ENCODE peak calls at places on chromosome 6, in eight cellular contexts. One of them, this sample, is unnamed.

GRCh38 chr6:38773338-38773737 is 58.2 kb downstream of the DNAH8 start:
- DNase-seq in small intestine: peak
- DNase-seq in HTR-8/SVneo: no peak
- DNase-seq in colonic mucosa: peak
- DNase-seq in activated naive CD4-positive, alpha-beta T cell treated with Interleukin-2 at 50 U/mL for 16 hours: peak
- DNase-seq in activated CD4-positive, alpha-beta T cell treated with anti-CD3 and anti-CD28 coated beads for 48 hours: peak
- DNase-seq in GM03348: no peak
- DNase-seq in H1: no peak
- DNase-seq in this sample: no peak

GRCh38 chr6:79895382-79896100 is 51.8 kb downstream of the ELOVL4 start:
- DNase-seq in small intestine: no peak
- DNase-seq in colonic mucosa: no peak
- DNase-seq in HTR-8/SVneo: no peak
- DNase-seq in activated CD4-positive, alpha-beta T cell treated with anti-CD3 and anti-CD28 coated beads for 48 hours: no peak
- DNase-seq in GM03348: no peak
- DNase-seq in H1: no peak
- DNase-seq in activated naive CD4-positive, alpha-beta T cell treated with Interleukin-2 at 50 U/mL for 16 hours: no peak
- DNase-seq in this sample: no peak

GRCh38 chr6:36839819-36840379 is 655 bp upstream of the CPNE5 start:
- DNase-seq in GM03348: peak
- DNase-seq in activated CD4-positive, alpha-beta T cell treated with anti-CD3 and anti-CD28 coated beads for 48 hours: peak
- DNase-seq in small intestine: peak
- DNase-seq in activated naive CD4-positive, alpha-beta T cell treated with Interleukin-2 at 50 U/mL for 16 hours: peak
- DNase-seq in HTR-8/SVneo: no peak
- DNase-seq in colonic mucosa: no peak
- DNase-seq in H1: no peak
- DNase-seq in this sample: no peak

GRCh38 chr6:79438015-79438414 is 99.2 kb downstream of the LCA5 start:
- DNase-seq in H1: no peak
- DNase-seq in colonic mucosa: no peak
- DNase-seq in activated CD4-positive, alpha-beta T cell treated with anti-CD3 and anti-CD28 coated beads for 48 hours: no peak
- DNase-seq in HTR-8/SVneo: no peak
- DNase-seq in activated naive CD4-positive, alpha-beta T cell treated with Interleukin-2 at 50 U/mL for 16 hours: no peak
- DNase-seq in small intestine: no peak
- DNase-seq in GM03348: no peak
- DNase-seq in this sample: no peak

GRCh38 chr6:33992191-33992590 is 153.7 kb downstream of the GRM4 start:
- DNase-seq in small intestine: no peak
- DNase-seq in HTR-8/SVneo: no peak
- DNase-seq in colonic mucosa: peak
- DNase-seq in activated naive CD4-positive, alpha-beta T cell treated with Interleukin-2 at 50 U/mL for 16 hours: no peak
- DNase-seq in GM03348: no peak
- DNase-seq in activated CD4-positive, alpha-beta T cell treated with anti-CD3 and anti-CD28 coated beads for 48 hours: no peak
- DNase-seq in H1: no peak
- DNase-seq in this sample: no peak

GRCh38 chr6:131470549-131470948 is 102.5 kb upstream of the ARG1 start:
- DNase-seq in activated CD4-positive, alpha-beta T cell treated with anti-CD3 and anti-CD28 coated beads for 48 hours: no peak
- DNase-seq in HTR-8/SVneo: no peak
- DNase-seq in small intestine: no peak
- DNase-seq in colonic mucosa: no peak
- DNase-seq in activated naive CD4-positive, alpha-beta T cell treated with Interleukin-2 at 50 U/mL for 16 hours: no peak
- DNase-seq in GM03348: no peak
- DNase-seq in H1: no peak
- DNase-seq in this sample: no peak

GRCh38 chr6:131135244-131136020 is at the start of gene AKAP7:
- DNase-seq in activated naive CD4-positive, alpha-beta T cell treated with Interleukin-2 at 50 U/mL for 16 hours: peak
- DNase-seq in activated CD4-positive, alpha-beta T cell treated with anti-CD3 and anti-CD28 coated beads for 48 hours: peak
- DNase-seq in small intestine: peak
- DNase-seq in colonic mucosa: peak
- DNase-seq in H1: peak
- DNase-seq in HTR-8/SVneo: peak
- DNase-seq in GM03348: peak
- DNase-seq in this sample: peak

GRCh38 chr6:156689656-156690055 is 87.5 kb upstream of the ARID1B start:
- DNase-seq in small intestine: no peak
- DNase-seq in activated naive CD4-positive, alpha-beta T cell treated with Interleukin-2 at 50 U/mL for 16 hours: no peak
- DNase-seq in GM03348: no peak
- DNase-seq in activated CD4-positive, alpha-beta T cell treated with anti-CD3 and anti-CD28 coated beads for 48 hours: no peak
- DNase-seq in HTR-8/SVneo: no peak
- DNase-seq in colonic mucosa: no peak
- DNase-seq in H1: no peak
- DNase-seq in this sample: no peak

GRCh38 chr6:157264701-157265100 is 58.6 kb downstream of the TMEM242 start:
- DNase-seq in H1: no peak
- DNase-seq in colonic mucosa: no peak
- DNase-seq in small intestine: no peak
- DNase-seq in activated CD4-positive, alpha-beta T cell treated with anti-CD3 and anti-CD28 coated beads for 48 hours: no peak
- DNase-seq in activated naive CD4-positive, alpha-beta T cell treated with Interleukin-2 at 50 U/mL for 16 hours: no peak
- DNase-seq in HTR-8/SVneo: no peak
- DNase-seq in GM03348: no peak
- DNase-seq in this sample: no peak

GRCh38 chr6:5274231-5274630 is 12.9 kb downstream of the FARS2 start:
- DNase-seq in HTR-8/SVneo: no peak
- DNase-seq in GM03348: no peak
- DNase-seq in small intestine: no peak
- DNase-seq in activated naive CD4-positive, alpha-beta T cell treated with Interleukin-2 at 50 U/mL for 16 hours: no peak
- DNase-seq in H1: no peak
- DNase-seq in colonic mucosa: no peak
- DNase-seq in activated CD4-positive, alpha-beta T cell treated with anti-CD3 and anti-CD28 coated beads for 48 hours: no peak
- DNase-seq in this sample: no peak

GRCh38 chr6:37603284-37603683 is 94.4 kb downstream of the MDGA1 start:
- DNase-seq in activated naive CD4-positive, alpha-beta T cell treated with Interleukin-2 at 50 U/mL for 16 hours: no peak
- DNase-seq in GM03348: no peak
- DNase-seq in HTR-8/SVneo: no peak
- DNase-seq in colonic mucosa: no peak
- DNase-seq in small intestine: no peak
- DNase-seq in H1: no peak
- DNase-seq in activated CD4-positive, alpha-beta T cell treated with anti-CD3 and anti-CD28 coated beads for 48 hours: no peak
- DNase-seq in this sample: no peak

GRCh38 chr6:139490482-139490881 is 116.0 kb upstream of the CITED2 start:
- DNase-seq in activated CD4-positive, alpha-beta T cell treated with anti-CD3 and anti-CD28 coated beads for 48 hours: peak
- DNase-seq in colonic mucosa: peak
- DNase-seq in GM03348: no peak
- DNase-seq in H1: no peak
- DNase-seq in small intestine: peak
- DNase-seq in activated naive CD4-positive, alpha-beta T cell treated with Interleukin-2 at 50 U/mL for 16 hours: peak
- DNase-seq in HTR-8/SVneo: no peak
- DNase-seq in this sample: no peak

GRCh38 chr6:3867616-3868502 is 18.7 kb downstream of the FAM50B start:
- DNase-seq in GM03348: peak
- DNase-seq in activated CD4-positive, alpha-beta T cell treated with anti-CD3 and anti-CD28 coated beads for 48 hours: no peak
- DNase-seq in HTR-8/SVneo: no peak
- DNase-seq in H1: no peak
- DNase-seq in small intestine: no peak
- DNase-seq in activated naive CD4-positive, alpha-beta T cell treated with Interleukin-2 at 50 U/mL for 16 hours: no peak
- DNase-seq in colonic mucosa: no peak
- DNase-seq in this sample: no peak

GRCh38 chr6:137240168-137240567 is 21.0 kb upstream of the IFNGR1 start:
- DNase-seq in colonic mucosa: no peak
- DNase-seq in GM03348: peak
- DNase-seq in small intestine: no peak
- DNase-seq in activated naive CD4-positive, alpha-beta T cell treated with Interleukin-2 at 50 U/mL for 16 hours: no peak
- DNase-seq in activated CD4-positive, alpha-beta T cell treated with anti-CD3 and anti-CD28 coated beads for 48 hours: no peak
- DNase-seq in HTR-8/SVneo: no peak
- DNase-seq in H1: no peak
- DNase-seq in this sample: peak

GRCh38 chr6:12886961-12887775 is 170.6 kb downstream of the PHACTR1 start:
- DNase-seq in H1: peak
- DNase-seq in activated naive CD4-positive, alpha-beta T cell treated with Interleukin-2 at 50 U/mL for 16 hours: no peak
- DNase-seq in activated CD4-positive, alpha-beta T cell treated with anti-CD3 and anti-CD28 coated beads for 48 hours: no peak
- DNase-seq in GM03348: peak
- DNase-seq in colonic mucosa: no peak
- DNase-seq in small intestine: no peak
- DNase-seq in HTR-8/SVneo: no peak
- DNase-seq in this sample: no peak

GRCh38 chr6:31836676-31837611 is 9.4 kb downstream of the HSPA1B start:
- DNase-seq in H1: no peak
- DNase-seq in activated CD4-positive, alpha-beta T cell treated with anti-CD3 and anti-CD28 coated beads for 48 hours: no peak
- DNase-seq in colonic mucosa: peak
- DNase-seq in GM03348: peak
- DNase-seq in HTR-8/SVneo: no peak
- DNase-seq in small intestine: peak
- DNase-seq in activated naive CD4-positive, alpha-beta T cell treated with Interleukin-2 at 50 U/mL for 16 hours: no peak
- DNase-seq in this sample: no peak